ENCODE peak calls at places on chromosomes 2 and 18, in five cellular contexts. T is GM23338, A is K562, R is HepG2, D is GM12878. E is an unnamed sample.

GRCh38 chr2:62461707-62462106 is 44.3 kb downstream of the TMEM17 start:
- DNase-seq in T (no peak), A (no peak), R (no peak), D (no peak), E (peak)

GRCh38 chr2:128374001-128374710 is 55.5 kb upstream of the HS6ST1 start:
- DNase-seq in T (no peak), A (no peak), R (peak), D (no peak), E (no peak)

GRCh38 chr2:24382363-24383021 is 22.2 kb upstream of the ITSN2 start:
- DNase-seq in T (peak), A (peak), R (no peak), D (no peak), E (peak)

GRCh38 chr2:605674-606608 is 71.3 kb downstream of the TMEM18 start:
- DNase-seq in T (no peak), A (no peak), R (no peak), D (no peak), E (no peak)

GRCh38 chr2:107681946-107682345 is 144.7 kb upstream of the RGPD4 start:
- DNase-seq in T (peak), A (no peak), R (no peak), D (no peak), E (no peak)

GRCh38 chr2:241373449-241373848 is 17.4 kb downstream of the FARP2 start:
- DNase-seq in T (no peak), A (no peak), R (no peak), D (no peak), E (no peak)

GRCh38 chr2:187232749-187233148 is 215.3 kb downstream of the CALCRL start:
- DNase-seq in T (no peak), A (no peak), R (no peak), D (no peak), E (no peak)

GRCh38 chr18:77101410-77102245 is 31.0 kb downstream of the MBP start:
- DNase-seq in T (peak), A (no peak), R (no peak), D (peak), E (peak)

GRCh38 chr18:12376034-12376717 is 851 bp downstream of the AFG3L2 start:
- DNase-seq in T (peak), A (no peak), R (peak), D (no peak), E (peak)

GRCh38 chr2:205700331-205701132 is 18.2 kb downstream of the NRP2 start:
- DNase-seq in T (no peak), A (no peak), R (peak), D (no peak), E (peak)

GRCh38 chr2:189102735-189103134 is 76.8 kb downstream of the COL5A2 start:
- DNase-seq in T (no peak), A (no peak), R (no peak), D (no peak), E (no peak)
- H3K4me3 ChIP-seq in T (no peak), A (no peak), R (no peak), D (no peak), E (no peak)

GRCh38 chr2:74836675-74837401 is 2.9 kb downstream of the HK2 start:
- DNase-seq in T (peak), A (no peak), R (no peak), D (no peak), E (no peak)
- TF ChIP-seq JUNB in T (no peak), A (no peak), R (no peak), D (no peak), E (no peak)

GRCh38 chr18:58668897-58669296 is 2.4 kb upstream of the MALT1 start:
- DNase-seq in T (no peak), A (no peak), R (peak), D (no peak), E (no peak)
- H3K4me3 ChIP-seq in T (no peak), A (no peak), R (no peak), D (no peak), E (no peak)

DNA sequence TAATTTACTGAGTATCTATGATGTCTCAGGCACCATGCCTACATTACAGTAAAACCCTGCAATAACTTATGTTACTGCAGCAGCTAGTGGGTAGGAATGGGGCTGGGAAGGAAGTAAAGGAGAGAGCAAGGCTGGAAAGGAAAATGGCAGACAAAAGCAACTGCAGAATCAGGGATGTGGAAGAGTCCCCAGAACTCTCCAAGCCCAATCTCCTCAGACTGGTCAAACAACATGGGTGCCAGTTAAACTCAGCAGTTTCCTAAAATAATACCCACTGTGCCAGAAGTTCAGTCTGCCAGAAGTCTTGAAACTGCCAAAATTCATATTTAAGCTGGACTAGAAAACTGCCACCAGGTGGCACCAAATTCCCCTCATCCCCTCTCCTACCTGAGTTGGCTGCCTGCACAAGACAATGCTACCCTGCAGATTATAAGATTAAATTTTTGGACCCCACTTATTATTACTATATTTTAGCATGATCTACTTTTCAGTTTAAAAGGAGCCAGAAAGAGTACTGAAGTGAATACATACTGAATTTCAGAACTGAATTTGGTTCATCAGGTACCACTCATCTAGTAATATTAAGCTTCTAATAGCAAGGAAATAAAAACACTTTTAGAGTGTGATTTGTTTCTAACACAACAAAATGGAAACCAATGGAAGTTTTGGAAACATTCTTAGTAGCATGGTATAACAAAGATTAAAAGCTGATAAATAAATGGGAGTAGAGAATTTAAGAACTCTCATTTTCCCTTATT is 86.8 kb upstream of the DNER start:
- DNase-seq in T (peak), A (peak), R (peak), D (peak), E (peak)
- TF ChIP-seq JUNB in T (no peak), A (no peak), R (no peak), D (no peak), E (no peak)

DNA sequence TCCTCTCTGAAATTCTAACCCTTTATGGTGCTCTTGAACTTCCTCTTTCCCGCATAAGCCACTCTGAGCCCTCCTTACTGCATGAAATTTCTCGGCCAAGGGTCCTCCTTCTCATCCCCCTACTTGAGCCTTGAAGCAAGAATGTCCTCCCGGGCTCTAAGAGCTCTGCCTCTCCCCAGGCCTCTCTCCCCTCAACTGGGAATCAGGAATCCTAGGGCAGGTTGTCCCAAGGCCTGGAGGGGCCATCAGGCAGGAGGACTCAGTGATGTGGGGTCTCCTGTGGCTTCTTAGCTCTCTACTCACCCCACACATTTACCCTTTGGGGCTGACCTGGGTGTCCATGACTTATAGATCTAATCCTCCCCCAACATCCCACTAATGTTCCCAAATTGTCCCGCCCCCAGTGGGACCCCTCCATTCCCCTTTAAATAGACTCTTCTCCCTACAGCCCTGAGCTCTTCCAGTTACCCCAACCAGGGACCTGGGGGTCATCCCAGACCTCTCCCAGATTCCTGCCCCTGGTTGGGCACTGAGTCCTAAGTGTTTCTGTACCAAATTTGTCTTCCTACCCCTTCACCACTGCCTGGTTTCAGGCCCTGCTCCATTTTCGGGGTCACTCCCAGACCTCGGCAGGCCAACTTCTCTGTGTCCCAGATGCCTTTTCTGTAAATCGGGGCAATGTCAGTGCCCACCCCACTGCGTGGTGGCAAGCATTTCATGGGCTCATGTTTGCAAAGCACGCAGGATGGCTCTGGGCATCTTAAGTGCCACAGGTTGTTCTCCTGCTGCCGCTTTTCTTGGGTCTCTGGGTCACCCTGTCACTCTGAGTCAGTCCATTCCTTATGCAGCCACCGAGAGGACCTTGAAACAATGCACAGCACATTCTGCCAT is 171.2 kb downstream of the ASB1 start:
- DNase-seq in T (no peak), A (no peak), R (no peak), D (no peak), E (no peak)
- H3K4me3 ChIP-seq in T (no peak), A (no peak), R (no peak), D (no peak), E (no peak)

DNA sequence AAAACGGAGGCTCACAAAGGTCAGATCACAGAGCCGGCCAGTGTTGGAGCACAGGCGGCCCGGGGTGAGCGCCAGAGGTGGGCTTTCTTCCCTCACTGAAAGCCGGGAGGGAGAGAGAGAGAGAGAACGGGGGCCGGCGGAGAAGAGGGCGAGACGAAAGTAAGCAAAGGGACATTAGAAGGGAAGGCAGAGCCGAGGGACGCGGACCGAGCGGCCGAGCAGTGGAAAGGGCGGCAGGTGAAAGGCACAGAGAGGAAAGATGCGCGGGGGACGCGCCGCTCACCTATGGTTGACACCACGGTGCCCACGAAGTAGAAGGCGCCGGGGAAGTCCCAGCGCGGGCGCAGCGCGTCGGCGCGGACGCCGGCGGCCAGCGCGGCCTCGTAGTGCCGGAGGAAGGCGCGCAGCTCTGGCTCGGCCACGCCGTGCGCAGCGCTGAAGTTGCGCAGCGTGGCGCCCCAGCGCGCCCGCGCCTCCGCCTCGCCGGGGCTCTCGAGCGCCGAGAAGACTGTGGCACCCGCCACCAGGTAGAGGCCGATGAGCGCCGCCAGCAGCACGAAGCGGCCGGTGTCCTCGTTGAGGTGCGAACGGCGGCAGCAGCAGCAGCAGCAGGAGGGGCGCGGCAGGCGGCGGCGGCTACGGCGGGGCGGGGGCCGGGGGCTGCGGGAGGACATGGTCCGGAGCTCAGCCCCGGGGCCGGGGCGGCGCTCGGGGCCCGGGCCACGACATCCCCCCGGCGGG is 166.9 kb downstream of the MSH2 start:
- DNase-seq in T (peak), A (no peak), R (no peak), D (no peak), E (peak)
- TF ChIP-seq JUNB in T (no peak), A (no peak), R (no peak), D (no peak), E (no peak)

GRCh38 chr2:174666786-174667369 is 69.3 kb upstream of the WIPF1 start:
- DNase-seq in T (no peak), A (no peak), R (no peak), D (no peak), E (no peak)

GRCh38 chr2:174664084-174664759 is 66.6 kb upstream of the WIPF1 start:
- DNase-seq in T (no peak), A (no peak), R (no peak), D (no peak), E (no peak)

GRCh38 chr2:174668075-174668474 is 70.5 kb upstream of the WIPF1 start:
- DNase-seq in T (no peak), A (no peak), R (no peak), D (no peak), E (no peak)

GRCh38 chr2:174667461-174667860 is 69.9 kb upstream of the WIPF1 start:
- DNase-seq in T (peak), A (no peak), R (no peak), D (no peak), E (no peak)

DNA sequence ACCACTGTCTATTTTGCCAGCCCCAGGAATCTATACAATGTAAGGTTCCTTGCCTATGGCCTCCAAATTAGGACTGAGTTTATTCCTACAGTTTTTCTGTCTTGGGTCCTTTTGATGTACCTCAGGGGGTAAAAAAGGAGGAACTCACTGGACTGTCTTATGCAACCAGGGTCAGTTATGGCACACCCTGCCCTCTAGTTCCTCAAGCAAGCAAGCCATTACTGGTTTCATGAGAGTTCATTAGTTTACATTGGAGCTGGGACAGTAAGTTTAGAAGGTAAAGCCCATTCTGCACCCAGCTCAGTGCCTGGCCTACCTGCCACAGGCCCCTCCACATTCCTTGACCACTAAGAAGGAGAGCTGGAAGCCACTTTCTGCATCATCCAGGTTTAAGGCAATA is 68.7 kb upstream of the WIPF1 start:
- DNase-seq in T (no peak), A (no peak), R (no peak), D (no peak), E (no peak)
- H3K4me3 ChIP-seq in T (no peak), A (no peak), R (no peak), D (no peak), E (no peak)

DNA sequence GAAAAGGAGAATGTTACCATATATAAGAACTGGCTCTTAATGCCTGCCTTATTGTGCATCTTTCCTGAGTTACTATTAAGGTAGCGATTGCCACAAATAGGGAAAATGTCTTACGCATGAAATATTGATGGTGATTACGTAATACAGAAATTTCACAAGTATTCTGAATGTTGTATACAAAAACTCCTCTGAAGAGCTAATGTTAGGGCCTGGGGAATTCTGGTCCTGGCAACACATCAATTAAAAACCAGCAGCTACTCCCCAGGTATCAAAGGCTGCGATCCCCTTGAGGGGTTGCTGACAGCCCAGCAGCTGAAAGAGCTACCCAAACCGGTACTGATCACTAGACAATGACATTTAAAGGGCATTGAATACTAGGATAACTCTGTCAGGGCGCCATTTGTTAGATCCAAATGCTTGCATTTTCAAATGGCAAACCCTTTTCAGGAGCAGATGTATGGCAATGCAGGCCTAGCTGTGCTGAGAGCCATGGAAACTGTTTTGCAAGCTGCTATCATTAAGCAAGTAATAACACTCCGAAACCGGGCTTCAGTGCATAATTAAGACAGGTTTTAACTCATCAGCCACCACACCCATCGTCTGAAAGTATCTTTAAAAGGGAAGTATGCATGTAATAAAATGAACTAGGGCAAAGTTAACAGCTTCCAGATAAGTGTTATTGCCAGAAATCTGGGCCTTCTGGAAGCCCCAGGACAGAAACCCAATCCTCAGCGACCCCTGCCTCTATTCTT is 78.4 kb downstream of the CLHC1 start:
- DNase-seq in T (no peak), A (no peak), R (no peak), D (no peak), E (no peak)
- TF ChIP-seq JUNB in T (no peak), A (no peak), R (no peak), D (no peak), E (no peak)